ENCODE peak calls at places on chromosomes 16 and 17, in five cellular contexts. R, G, F, O and A are unnamed samples. For H4K20me1, the result is how much of the 10 kb centered on the place peaks cover.

GRCh38 chr17:33686171-33686570 is 393.1 kb upstream of the ASIC2 start:
- DNase-seq in R (peak), G (no peak), F (peak), O (no peak), A (peak)

GRCh38 chr17:76968707-76969597 is 100.7 kb downstream of the MGAT5B start:
- DNase-seq in R (peak), G (no peak), F (peak), O (no peak), A (no peak)

GRCh38 chr17:55521193-55521592 is 9.9 kb upstream of the SMIM36 start:
- DNase-seq in R (no peak), G (no peak), F (no peak), O (no peak), A (no peak)

GRCh38 chr16:57623251-57624043 is 5.0 kb upstream of the ADGRG1 start:
- DNase-seq in R (no peak), G (no peak), F (no peak), O (peak), A (peak)

GRCh38 chr16:8863594-8864424 is 5.0 kb downstream of the CARHSP1 start:
- DNase-seq in R (no peak), G (no peak), F (no peak), O (peak), A (peak)

GRCh38 chr17:28030386-28030785 is 12.1 kb upstream of the NLK start:
- DNase-seq in R (no peak), G (no peak), F (no peak), O (peak), A (no peak)

GRCh38 chr17:44910231-44911106 is 4.8 kb downstream of the GFAP start:
- DNase-seq in R (no peak), G (no peak), F (peak), O (no peak), A (no peak)

GRCh38 chr17:68491381-68491849 is 20.8 kb upstream of the PRKAR1A start:
- DNase-seq in R (no peak), G (no peak), F (no peak), O (no peak), A (no peak)

GRCh38 chr17:56185491-56185890 is 32.2 kb downstream of the ANKFN1 start:
- DNase-seq in R (no peak), G (no peak), F (no peak), O (no peak), A (no peak)

GRCh38 chr17:62824290-62825135 is 16.4 kb upstream of the MARCHF10 start:
- DNase-seq in R (peak), G (no peak), F (no peak), O (peak), A (no peak)

GRCh38 chr17:44547625-44548297 is 9.5 kb upstream of the FZD2 start:
- DNase-seq in R (no peak), G (no peak), F (no peak), O (no peak), A (no peak)

GRCh38 chr17:36034127-36034526 is 16.4 kb upstream of the CCL23 start:
- DNase-seq in R (no peak), G (peak), F (no peak), O (no peak), A (no peak)

GRCh38 chr16:28984619-28985135 is at the start of gene LAT:
- DNase-seq in R (no peak), G (no peak), F (no peak), O (no peak), A (no peak)

GRCh38 chr16:77788196-77789084 is at the start of gene VAT1L:
- DNase-seq in R (peak), G (no peak), F (peak), O (no peak), A (no peak)

GRCh38 chr17:13939222-13939621 is 130.1 kb upstream of the COX10 start:
- DNase-seq in R (no peak), G (no peak), F (no peak), O (no peak), A (no peak)

GRCh38 chr16:48617711-48618148 is 7.8 kb upstream of the N4BP1 start:
- DNase-seq in R (no peak), G (no peak), F (no peak), O (no peak), A (no peak)

GRCh38 chr17:9241371-9241712 is 220.0 kb downstream of the NTN1 start:
- DNase-seq in R (no peak), G (no peak), F (peak), O (no peak), A (no peak)

GRCh38 chr17:68011199-68011665 is 15.0 kb upstream of the C17orf58 start:
- DNase-seq in R (no peak), G (no peak), F (peak), O (peak), A (peak)

GRCh38 chr17:44971776-44972483 is 3.8 kb upstream of the C1QL1 start:
- DNase-seq in R (no peak), G (no peak), F (no peak), O (no peak), A (no peak)

GRCh38 chr17:19753049-19753444 is 4.9 kb upstream of the ALDH3A1 start:
- DNase-seq in R (no peak), G (no peak), F (peak), O (no peak), A (no peak)

GRCh38 chr17:82876149-82876548 is 36.3 kb upstream of the ZNF750 start:
- DNase-seq in R (no peak), G (no peak), F (no peak), O (peak), A (peak)

GRCh38 chr17:68176770-68177169 is 71.1 kb upstream of the AMZ2 start:
- DNase-seq in R (no peak), G (no peak), F (no peak), O (no peak), A (peak)

GRCh38 chr16:61581417-61582046 is 454.7 kb downstream of the CDH8 start:
- DNase-seq in R (no peak), G (no peak), F (no peak), O (no peak), A (no peak)

GRCh38 chr16:3065742-3066439 is 451 bp downstream of the IL32 start:
- DNase-seq in R (no peak), G (no peak), F (no peak), O (no peak), A (no peak)

GRCh38 chr17:74859439-74860228 is at the start of gene GRIN2C:
- DNase-seq in R (no peak), G (no peak), F (peak), O (no peak), A (peak)

DNA sequence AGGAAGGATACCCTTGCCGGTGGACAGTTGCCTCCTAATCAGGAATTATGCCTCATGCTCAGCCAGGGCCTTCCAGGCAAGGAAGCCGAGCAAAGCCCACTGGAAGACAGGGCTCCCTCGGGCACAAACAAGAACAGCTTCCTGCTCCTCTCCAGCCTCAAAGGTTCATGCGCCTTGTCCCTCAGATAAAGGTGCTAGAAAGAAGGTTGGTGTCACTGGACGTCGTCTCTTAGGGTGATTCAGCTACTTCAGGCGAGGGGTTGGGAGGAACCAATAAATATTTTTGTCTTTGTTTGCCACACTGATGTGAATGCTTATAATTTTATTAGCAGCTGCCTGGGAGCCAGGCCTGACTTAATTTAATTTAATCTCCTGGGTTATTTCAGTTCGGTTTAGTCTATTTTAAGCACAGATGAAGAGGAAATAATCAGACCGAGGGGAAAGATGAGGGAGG is 171.8 kb upstream of the CACNG5 start:
- DNase-seq in R (no peak), G (no peak), F (peak), O (no peak), A (no peak)
- TF ChIP-seq SIN3A in R (no peak), G (no peak), F (no peak), O (no peak), A (no peak)

GRCh38 chr17:80895366-80895765 is 96.3 kb upstream of the CHMP6 start:
- DNase-seq in R (no peak), G (no peak), F (no peak), O (no peak), A (no peak)

GRCh38 chr17:80892900-80893603 is 98.6 kb upstream of the CHMP6 start:
- DNase-seq in R (no peak), G (no peak), F (no peak), O (no peak), A (no peak)

GRCh38 chr17:80894726-80895125 is 96.9 kb upstream of the CHMP6 start:
- DNase-seq in R (no peak), G (no peak), F (no peak), O (no peak), A (no peak)

GRCh38 chr17:80893604-80894438 is 97.8 kb upstream of the CHMP6 start:
- DNase-seq in R (no peak), G (no peak), F (no peak), O (no peak), A (no peak)

DNA sequence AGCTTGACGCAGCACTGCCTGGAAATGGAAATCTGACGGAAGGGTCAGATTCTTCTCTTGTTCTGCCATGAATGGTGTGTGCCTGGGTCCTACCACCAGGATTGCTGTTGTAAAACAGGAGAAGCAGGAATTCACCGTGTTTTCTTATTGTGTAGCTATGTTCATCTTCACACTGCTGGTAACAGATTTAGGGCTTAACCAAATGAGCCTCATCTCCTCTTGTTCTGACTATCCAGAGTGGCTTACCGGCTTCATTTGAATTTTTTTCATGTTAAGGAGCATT is 97.3 kb upstream of the CHMP6 start:
- DNase-seq in R (no peak), G (no peak), F (no peak), O (no peak), A (no peak)
- H4K20me1 ChIP-seq in R (under half), G (under half), F (under half), O (under half), A (under half)

GRCh38 chr17:49104511-49105074 is 28.0 kb upstream of the B4GALNT2 start:
- DNase-seq in R (no peak), G (no peak), F (no peak), O (no peak), A (no peak)

GRCh38 chr17:49108318-49108717 is 24.3 kb upstream of the B4GALNT2 start:
- DNase-seq in R (no peak), G (no peak), F (no peak), O (no peak), A (no peak)

GRCh38 chr17:49110504-49110903 is 22.1 kb upstream of the B4GALNT2 start:
- DNase-seq in R (no peak), G (no peak), F (no peak), O (no peak), A (no peak)

GRCh38 chr17:49107211-49107557 is 25.4 kb upstream of the B4GALNT2 start:
- DNase-seq in R (no peak), G (no peak), F (no peak), O (no peak), A (no peak)

DNA sequence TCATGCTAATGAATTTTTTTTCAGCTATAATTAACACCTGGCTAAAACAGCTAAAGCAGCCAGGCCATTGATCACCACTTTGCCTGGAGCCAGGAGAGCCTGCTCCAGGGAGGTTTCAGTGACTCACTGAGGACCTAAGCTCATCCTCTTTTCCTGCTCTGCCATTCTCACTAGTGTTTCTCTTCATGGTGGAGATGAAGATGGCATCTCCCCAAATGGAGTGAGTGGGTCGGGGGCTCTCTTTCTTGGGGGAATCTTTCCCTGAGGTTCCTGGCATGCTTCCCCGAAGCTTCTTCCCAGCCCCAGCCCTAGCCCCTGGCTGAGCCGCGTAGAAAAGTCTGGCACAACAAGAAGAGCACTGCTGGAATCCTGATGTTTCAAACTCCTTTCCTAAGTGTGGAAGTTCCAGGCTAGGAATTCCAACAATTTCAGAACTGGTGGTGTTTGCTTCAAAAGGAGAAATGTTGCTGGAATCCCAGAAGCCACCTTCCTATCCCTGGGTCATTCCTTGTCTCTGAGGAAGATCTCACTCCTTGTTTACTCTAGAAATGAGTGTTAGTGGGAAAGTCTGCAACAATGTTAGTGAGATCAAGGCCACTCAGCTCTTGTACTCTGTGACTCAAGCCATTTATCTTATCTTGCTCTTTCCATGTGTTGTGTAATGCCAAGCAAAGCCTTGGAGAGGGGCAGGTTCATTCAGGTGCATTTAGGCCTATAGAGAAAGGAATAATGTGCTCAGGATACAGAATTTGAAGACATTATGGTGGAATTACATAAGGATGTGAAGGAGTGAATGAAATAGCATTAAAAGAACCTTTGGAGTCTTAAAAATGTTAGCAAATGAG is 26.0 kb upstream of the B4GALNT2 start:
- DNase-seq in R (no peak), G (no peak), F (no peak), O (peak), A (peak)
- TF ChIP-seq EP300 in R (no peak), G (no peak), F (no peak), O (peak), A (peak)

GRCh38 chr17:61756561-61756960 is 106.8 kb downstream of the BRIP1 start:
- DNase-seq in R (no peak), G (no peak), F (peak), O (no peak), A (no peak)

GRCh38 chr17:61755078-61755477 is 108.2 kb downstream of the BRIP1 start:
- DNase-seq in R (no peak), G (no peak), F (no peak), O (no peak), A (no peak)

GRCh38 chr17:61755668-61756067 is 107.7 kb downstream of the BRIP1 start:
- DNase-seq in R (no peak), G (no peak), F (no peak), O (no peak), A (no peak)

GRCh38 chr17:61758430-61758829 is 104.9 kb downstream of the BRIP1 start:
- DNase-seq in R (no peak), G (no peak), F (no peak), O (no peak), A (no peak)

GRCh38 chr17:61757168-61757567 is 106.2 kb downstream of the BRIP1 start:
- DNase-seq in R (no peak), G (peak), F (no peak), O (no peak), A (no peak)
- TF ChIP-seq SIN3A in R (no peak), G (no peak), F (no peak), O (no peak), A (no peak)

DNA sequence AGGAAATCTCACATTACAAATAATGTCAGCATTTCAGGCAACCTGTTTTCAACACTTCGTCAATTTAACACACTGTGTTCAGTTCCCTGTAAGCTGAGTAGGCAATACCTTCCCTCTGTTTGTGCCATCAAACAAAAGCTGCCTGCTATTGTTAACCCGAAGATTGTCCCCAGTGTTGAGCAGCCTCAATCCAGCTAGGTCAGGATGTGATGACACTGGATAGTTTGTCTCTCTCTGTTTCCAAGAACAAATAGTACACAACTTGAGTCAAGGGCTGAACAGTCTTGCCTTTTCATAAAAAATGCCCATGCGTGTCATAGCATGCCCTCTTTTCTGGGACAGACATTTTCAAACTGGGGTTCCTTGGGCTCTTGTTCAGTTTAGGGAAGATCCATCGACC is 36.4 kb downstream of the HSD17B2 start:
- DNase-seq in R (no peak), G (no peak), F (no peak), O (no peak), A (no peak)
- H4K20me1 ChIP-seq in R (under half), G (under half), F (under half), O (under half), A (under half)

DNA sequence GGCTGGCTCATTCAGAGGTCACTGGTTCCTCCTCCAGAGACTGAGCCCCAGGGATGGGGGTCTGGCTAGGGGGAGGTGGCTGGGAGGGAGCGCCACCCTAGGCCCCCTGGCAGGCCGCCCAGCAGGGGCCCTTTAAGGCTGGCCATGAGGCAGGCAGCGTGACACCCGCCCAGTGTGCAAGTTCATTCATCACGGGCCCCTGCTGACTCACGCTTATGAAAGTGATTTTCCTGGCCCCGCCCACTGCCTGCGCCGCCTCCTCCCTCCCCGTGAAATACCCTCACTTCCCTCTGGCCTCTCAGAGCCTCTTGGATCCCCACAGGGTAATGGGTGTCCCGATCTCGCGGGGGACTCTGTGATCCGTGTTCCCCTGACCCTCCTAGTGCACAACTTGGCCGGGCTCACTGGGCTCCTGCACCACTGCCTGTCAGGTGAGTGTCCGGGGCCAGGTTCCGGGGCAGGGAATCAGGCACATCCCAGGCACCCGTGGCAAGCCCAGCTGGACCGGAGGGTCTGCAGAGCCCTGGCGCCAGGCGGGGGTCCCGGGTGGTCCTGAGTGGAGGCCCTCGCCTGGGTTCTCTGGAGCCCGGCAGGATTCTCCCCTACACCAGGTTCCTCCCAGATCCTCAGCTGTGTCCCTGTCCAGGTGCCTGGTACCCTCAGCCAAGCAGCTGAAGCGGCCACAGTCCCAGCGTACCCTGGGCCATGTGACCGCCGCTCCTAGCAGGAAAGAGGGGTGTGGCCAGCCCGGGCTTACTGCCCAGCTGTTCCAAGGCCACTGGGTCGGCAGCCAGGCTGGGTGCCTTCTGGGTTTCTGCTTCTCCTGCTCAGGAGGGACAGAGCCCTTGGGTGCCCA is at the start of gene OSGIN1:
- DNase-seq in R (no peak), G (peak), F (peak), O (peak), A (peak)
- TF ChIP-seq EP300 in R (no peak), G (no peak), F (no peak), O (peak), A (peak)

DNA sequence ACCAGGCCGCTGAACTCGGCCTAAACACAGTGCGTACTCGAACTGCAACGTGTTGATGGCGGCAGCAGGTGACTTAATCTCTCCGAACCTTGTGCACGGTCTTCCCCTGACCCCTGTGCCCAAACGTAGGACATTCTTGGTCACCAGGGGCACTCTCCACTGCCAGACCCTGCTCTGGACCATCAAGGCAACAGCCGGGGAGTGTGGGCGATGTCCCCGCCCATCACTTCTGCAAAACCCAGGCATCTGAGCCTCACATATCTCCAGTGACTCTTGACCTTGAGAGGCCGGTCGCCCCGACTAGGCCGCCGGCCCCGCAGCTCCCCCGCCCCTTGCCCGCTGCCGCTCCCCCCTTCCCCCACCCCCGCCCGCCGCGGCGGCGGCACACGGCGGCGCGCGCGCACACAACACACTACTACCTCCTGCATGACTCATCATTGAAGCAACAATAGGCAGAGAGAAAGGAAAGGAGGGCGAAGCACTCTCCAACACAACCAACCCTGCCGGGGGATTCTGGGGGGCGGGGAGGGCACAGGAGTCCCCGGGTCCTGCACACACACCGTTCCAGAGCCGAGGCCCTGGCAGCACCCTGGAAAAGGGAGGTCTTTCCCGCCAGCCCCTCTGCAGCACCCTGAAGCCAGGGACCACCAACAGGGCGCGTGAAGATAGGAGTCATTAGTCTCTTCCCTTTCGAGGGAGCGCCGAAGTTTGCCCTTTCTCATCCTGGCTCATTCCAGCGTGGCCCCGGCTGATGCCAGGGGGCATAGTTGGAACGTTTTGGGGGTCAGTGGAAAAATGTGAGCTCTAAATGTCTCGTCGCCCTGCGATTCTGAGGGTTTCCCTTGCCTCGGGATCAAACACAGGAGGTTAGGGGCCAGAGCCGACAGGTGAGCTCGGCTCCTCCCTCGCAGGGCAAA is 1.9 kb downstream of the MNT start:
- DNase-seq in R (no peak), G (no peak), F (peak), O (peak), A (peak)
- TF ChIP-seq SIN3A in R (no peak), G (no peak), F (no peak), O (no peak), A (no peak)

GRCh38 chr17:4827399-4827798 is 5.7 kb upstream of the MINK1 start:
- DNase-seq in R (no peak), G (no peak), F (no peak), O (no peak), A (no peak)
- H4K20me1 ChIP-seq in R (under half), G (under half), F (under half), O (under half), A (under half)